ENCODE peak calls at places on chromosomes 16 and 17, in six cellular contexts. F is fibroblast of mammary gland, L is endothelial cell, X is AG09309, R is nephron progenitor cell, J is glutamatergic neuron. O is an unnamed sample.

GRCh38 chr16:49875812-49876715 is 20.2 kb upstream of the ZNF423 start:
- DNase-seq in F (no peak), L (no peak), X (no peak), R (no peak), J (peak), O (no peak)

GRCh38 chr16:78364501-78364900 is 265.0 kb downstream of the WWOX start:
- DNase-seq in F (no peak), L (no peak), X (no peak), R (no peak), J (no peak), O (no peak)

GRCh38 chr17:50346313-50347086 is 574 bp downstream of the XYLT2 start:
- DNase-seq in F (no peak), L (peak), X (no peak), R (peak), J (no peak), O (peak)

GRCh38 chr17:75876190-75876937 is 2.0 kb downstream of the TRIM47 start:
- DNase-seq in F (no peak), L (peak), X (no peak), R (peak), J (peak), O (no peak)

GRCh38 chr16:66714659-66715307 is 18.2 kb upstream of the CMTM4 start:
- DNase-seq in F (no peak), L (no peak), X (no peak), R (no peak), J (no peak), O (no peak)

GRCh38 chr17:79339311-79339710 is 264.7 kb downstream of the ENGASE start:
- DNase-seq in F (no peak), L (no peak), X (no peak), R (no peak), J (no peak), O (no peak)

GRCh38 chr16:71845639-71846431 is at the start of gene ATXN1L:
- DNase-seq in F (peak), L (peak), X (peak), R (peak), J (peak), O (peak)

GRCh38 chr17:71735893-71736292 is 384.9 kb upstream of the SOX9 start:
- DNase-seq in F (no peak), L (no peak), X (no peak), R (no peak), J (no peak), O (no peak)

GRCh38 chr17:72445055-72445991 is 324.5 kb downstream of the SOX9 start:
- DNase-seq in F (no peak), L (no peak), X (no peak), R (no peak), J (no peak), O (no peak)

GRCh38 chr16:54446639-54447038 is 160.1 kb upstream of the IRX3 start:
- DNase-seq in F (peak), L (no peak), X (peak), R (no peak), J (no peak), O (no peak)

GRCh38 chr17:45248132-45248936 is 13.6 kb downstream of the SPATA32 start:
- DNase-seq in F (no peak), L (no peak), X (no peak), R (peak), J (no peak), O (no peak)

GRCh38 chr16:83268164-83268563 is 539.6 kb upstream of the HSBP1 start:
- DNase-seq in F (no peak), L (no peak), X (no peak), R (no peak), J (no peak), O (no peak)

GRCh38 chr16:7839568-7839967 is 506.9 kb downstream of the RBFOX1 start:
- DNase-seq in F (no peak), L (peak), X (no peak), R (peak), J (no peak), O (no peak)

GRCh38 chr17:77571562-77571981 is 386.9 kb upstream of the TNRC6C start:
- DNase-seq in F (no peak), L (no peak), X (no peak), R (no peak), J (no peak), O (no peak)

GRCh38 chr16:67186550-67186950 is 2.8 kb upstream of the MATCAP1 start:
- DNase-seq in F (no peak), L (no peak), X (no peak), R (no peak), J (no peak), O (no peak)

GRCh38 chr17:45282683-45283644 is 21.1 kb upstream of the SPATA32 start:
- DNase-seq in F (peak), L (no peak), X (no peak), R (no peak), J (no peak), O (no peak)

GRCh38 chr17:8138366-8138671 is 13.9 kb downstream of the PER1 start:
- DNase-seq in F (no peak), L (no peak), X (no peak), R (no peak), J (no peak), O (no peak)

GRCh38 chr16:85720319-85720637 is 30.6 kb downstream of the C16orf74 start:
- DNase-seq in F (no peak), L (no peak), X (no peak), R (no peak), J (no peak), O (no peak)

GRCh38 chr17:77734371-77735050 is 224.0 kb upstream of the TNRC6C start:
- DNase-seq in F (peak), L (no peak), X (peak), R (peak), J (peak), O (no peak)

GRCh38 chr16:21987498-21987897 is 13.4 kb downstream of the PDZD9 start:
- DNase-seq in F (no peak), L (no peak), X (no peak), R (no peak), J (no peak), O (no peak)

GRCh38 chr17:16910341-16910740 is 61.6 kb downstream of the TNFRSF13B start:
- DNase-seq in F (no peak), L (peak), X (no peak), R (no peak), J (no peak), O (no peak)

GRCh38 chr16:81707411-81708321 is 71.4 kb upstream of the PLCG2 start:
- DNase-seq in F (peak), L (no peak), X (no peak), R (no peak), J (no peak), O (no peak)

DNA sequence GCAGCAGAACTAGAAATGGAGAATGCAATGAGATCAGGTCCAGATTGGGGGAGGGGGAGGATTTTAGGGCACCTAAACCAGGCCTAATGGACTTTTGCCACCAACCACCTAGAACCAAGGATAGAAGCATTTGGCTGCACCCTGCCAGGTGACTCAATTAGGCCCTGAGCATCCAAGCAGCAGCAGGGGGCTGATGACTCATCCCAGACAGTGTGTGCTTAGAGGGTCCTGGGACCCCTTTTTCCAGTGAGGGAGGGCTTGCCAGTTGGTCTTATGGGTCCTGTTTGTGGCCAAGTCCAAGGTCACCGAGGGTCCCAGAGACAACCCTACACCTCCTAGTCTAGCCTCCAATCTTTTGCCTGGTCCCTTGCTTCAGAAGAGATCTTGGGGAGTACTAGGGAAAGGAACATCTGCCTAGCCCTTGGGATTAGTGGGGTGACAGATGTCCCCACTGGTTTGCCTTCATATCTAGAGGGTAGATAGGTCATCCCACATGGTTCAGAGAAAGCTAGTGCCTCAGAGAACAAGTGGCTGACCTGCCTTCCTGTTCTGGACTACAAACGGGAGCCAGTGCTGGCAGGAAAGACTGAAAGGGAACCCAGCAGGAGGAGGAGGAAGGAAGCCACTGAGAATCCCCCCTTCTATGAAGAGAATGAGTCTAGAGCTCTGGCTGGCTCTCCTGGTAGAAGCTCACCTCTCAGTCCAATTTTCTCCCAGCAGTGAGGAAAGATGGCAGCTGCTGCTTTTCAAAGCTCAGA is 1.6 kb upstream of the TBKBP1 start:
- DNase-seq in F (no peak), L (no peak), X (no peak), R (no peak), J (no peak), O (no peak)
- TF ChIP-seq CTCF in F (no peak), L (no peak), X (no peak), R (no peak), J (no peak), O (no peak)

GRCh38 chr17:12588531-12588930 is 77.2 kb upstream of the MYOCD start:
- DNase-seq in F (no peak), L (no peak), X (no peak), R (no peak), J (no peak), O (no peak)
- TF ChIP-seq CTCF in F (no peak), L (no peak), X (no peak), R (no peak), J (no peak), O (no peak)

GRCh38 chr16:2968368-2968737 is 795 bp upstream of the PAQR4 start:
- DNase-seq in F (no peak), L (no peak), X (no peak), R (no peak), J (peak), O (no peak)
- TF ChIP-seq CTCF in F (no peak), L (no peak), X (no peak), R (no peak), J (no peak), O (no peak)

GRCh38 chr17:15436399-15437369 is 30.7 kb downstream of the CDRT4 start:
- DNase-seq in F (peak), L (peak), X (no peak), R (no peak), J (no peak), O (no peak)
- TF ChIP-seq CTCF in F (peak), L (peak), X (peak), R (no peak), J (no peak), O (peak)

GRCh38 chr17:30600062-30600829 is 123.0 kb downstream of the GOSR1 start:
- DNase-seq in F (peak), L (peak), X (no peak), R (peak), J (peak), O (peak)
- TF ChIP-seq CTCF in F (peak), L (peak), X (peak), R (peak), J (peak), O (peak)

DNA sequence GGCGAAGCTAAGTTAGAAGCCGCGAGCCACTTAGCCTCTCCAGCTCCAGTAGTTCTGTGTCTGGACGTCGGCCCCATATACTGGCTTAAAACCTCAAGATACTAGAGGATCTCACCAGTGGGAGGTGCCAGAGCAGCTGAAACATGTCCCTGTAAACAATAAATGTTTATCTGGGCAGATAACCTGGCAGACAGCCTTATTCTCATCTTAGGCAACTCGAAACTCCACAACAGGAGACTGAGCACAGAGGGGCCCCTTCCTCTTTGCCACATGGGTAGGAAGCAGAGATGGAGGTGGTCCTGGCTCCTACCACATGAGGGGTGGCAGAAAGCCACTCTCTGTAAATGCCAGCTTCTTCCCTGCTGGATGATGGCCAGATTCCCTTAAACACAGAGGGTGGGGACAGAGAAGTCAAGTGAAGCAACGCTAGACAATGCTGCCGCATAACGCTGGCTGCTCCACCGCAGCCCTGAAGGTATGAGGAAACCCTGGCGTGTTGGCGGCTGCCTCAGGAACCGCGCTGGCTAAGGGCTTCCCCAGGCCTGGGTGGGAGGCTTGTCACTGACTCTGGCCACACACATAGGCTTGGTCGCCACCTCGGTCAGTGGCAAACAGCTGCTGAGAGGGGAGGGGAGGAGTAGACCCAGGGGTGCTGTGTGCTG is 67.9 kb downstream of the HIC1 start:
- DNase-seq in F (peak), L (no peak), X (no peak), R (no peak), J (no peak), O (no peak)
- TF ChIP-seq CTCF in F (no peak), L (no peak), X (no peak), R (no peak), J (no peak), O (no peak)

GRCh38 chr17:39246274-39246673 is 20.5 kb upstream of the STAC2 start:
- DNase-seq in F (no peak), L (no peak), X (no peak), R (no peak), J (no peak), O (no peak)
- TF ChIP-seq CTCF in F (peak), L (no peak), X (no peak), R (no peak), J (peak), O (peak)

GRCh38 chr16:17567455-17567854 is 96.7 kb upstream of the XYLT1 start:
- DNase-seq in F (peak), L (no peak), X (no peak), R (no peak), J (no peak), O (no peak)

GRCh38 chr16:17566075-17566474 is 95.3 kb upstream of the XYLT1 start:
- DNase-seq in F (no peak), L (no peak), X (no peak), R (no peak), J (no peak), O (no peak)

GRCh38 chr16:17566656-17567450 is 96.1 kb upstream of the XYLT1 start:
- DNase-seq in F (no peak), L (no peak), X (no peak), R (no peak), J (no peak), O (no peak)

GRCh38 chr16:17564856-17565255 is 94.1 kb upstream of the XYLT1 start:
- DNase-seq in F (no peak), L (no peak), X (no peak), R (no peak), J (no peak), O (no peak)

DNA sequence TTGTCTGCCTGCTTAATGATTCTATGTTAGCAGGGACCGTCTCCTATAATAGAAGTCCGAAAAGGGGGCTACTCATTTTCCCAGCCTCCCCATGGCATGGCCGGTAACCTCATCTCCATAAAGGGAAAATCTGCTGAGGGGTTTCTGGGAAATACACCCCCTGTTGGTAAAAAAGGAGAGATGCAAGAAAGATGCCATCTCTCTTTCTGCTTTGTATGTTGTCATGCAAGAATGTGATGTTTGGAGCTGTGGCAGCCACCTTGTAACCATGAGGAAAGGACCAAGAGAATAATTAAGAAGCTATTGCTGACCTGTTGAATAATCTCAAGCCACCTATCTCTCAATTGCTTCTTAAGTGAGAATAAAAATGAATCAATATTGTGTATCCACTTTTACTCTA is 94.8 kb upstream of the XYLT1 start:
- DNase-seq in F (no peak), L (no peak), X (no peak), R (no peak), J (no peak), O (no peak)
- TF ChIP-seq CTCF in F (peak), L (peak), X (peak), R (no peak), J (peak), O (peak)

O was measured in neural crest cell.